ENCODE peak calls at places on chromosomes 16 and 17, in six cellular contexts. L is EH; S is fibroblast of lung; C is tibial artery; R is effector memory CD4-positive, alpha-beta T cell; H is breast epithelium. W is an unnamed sample.
A peak's percentile ranks its signal among the peaks of the same experiment; 100 is the strongest.

GRCh38 chr17:67111327-67111726 is 67.0 kb downstream of the CACNG1 start:
- DNase-seq in L (no peak), S (no peak), C (no peak), R (no peak), H (no peak), W (no peak)

GRCh38 chr16:74999683-75000480 is 1.1 kb downstream of the ZNRF1 start:
- DNase-seq in L (peak; percentile 65), S (no peak), C (peak; percentile 70), R (peak; percentile 47), H (peak; percentile 48), W (no peak)

GRCh38 chr17:46777943-46778915 is 40.3 kb downstream of the WNT3 start:
- DNase-seq in L (peak; percentile 41), S (no peak), C (no peak), R (no peak), H (no peak), W (no peak)

GRCh38 chr16:57544129-57544653 is 1.7 kb downstream of the ADGRG5 start:
- DNase-seq in L (no peak), S (no peak), C (peak; percentile 60), R (no peak), H (peak; percentile 16), W (no peak)

GRCh38 chr17:4498461-4499397 is at the start of gene SPNS2:
- DNase-seq in L (peak; percentile 45), S (peak; percentile 12), C (peak; percentile 78), R (peak; percentile 34), H (no peak), W (no peak)

GRCh38 chr17:53646835-53647234 is 175.9 kb upstream of the KIF2B start:
- DNase-seq in L (no peak), S (no peak), C (no peak), R (no peak), H (no peak), W (no peak)

GRCh38 chr16:29898786-29899515 is 399 bp downstream of the SEZ6L2 start:
- DNase-seq in L (no peak), S (no peak), C (no peak), R (no peak), H (no peak), W (no peak)

GRCh38 chr16:72877374-72878028 is 170.4 kb downstream of the ZFHX3 start:
- DNase-seq in L (peak; percentile 97), S (peak; percentile 69), C (peak; percentile 64), R (no peak), H (no peak), W (no peak)

GRCh38 chr16:2026461-2027023 is at the start of gene NHERF2:
- DNase-seq in L (peak; percentile 52), S (no peak), C (no peak), R (no peak), H (no peak), W (peak; percentile 85)

GRCh38 chr17:73057196-73057595 is 35.3 kb downstream of the SLC39A11 start:
- DNase-seq in L (no peak), S (no peak), C (no peak), R (no peak), H (no peak), W (no peak)

GRCh38 chr16:3214904-3215600 is 19.9 kb downstream of the ZNF200 start:
- DNase-seq in L (peak; percentile 28), S (no peak), C (no peak), R (peak; percentile 11), H (no peak), W (no peak)

GRCh38 chr17:78338860-78339259 is 21.0 kb downstream of the SOCS3 start:
- DNase-seq in L (no peak), S (no peak), C (no peak), R (no peak), H (no peak), W (no peak)

GRCh38 chr16:23611936-23612335 is 15.8 kb upstream of the NDUFAB1 start:
- DNase-seq in L (peak; percentile 3), S (no peak), C (no peak), R (no peak), H (no peak), W (no peak)

GRCh38 chr16:3963886-3964685 is 83.6 kb upstream of the CREBBP start:
- DNase-seq in L (no peak), S (no peak), C (no peak), R (no peak), H (no peak), W (no peak)

GRCh38 chr17:50225693-50226092 is 24.3 kb upstream of the COL1A1 start:
- DNase-seq in L (no peak), S (no peak), C (no peak), R (no peak), H (no peak), W (no peak)

GRCh38 chr16:82439678-82440293 is 187.0 kb upstream of the CDH13 start:
- DNase-seq in L (peak; percentile 28), S (no peak), C (no peak), R (no peak), H (no peak), W (peak; percentile 36)

GRCh38 chr17:7833795-7834553 is at the start of gene KDM6B:
- DNase-seq in L (peak; percentile 92), S (peak; percentile 88), C (peak; percentile 97), R (peak; percentile 85), H (peak; percentile 93), W (peak; percentile 94)

GRCh38 chr16:80034948-80035700 is 434.6 kb upstream of the MAF start:
- DNase-seq in L (no peak), S (no peak), C (no peak), R (no peak), H (no peak), W (no peak)

GRCh38 chr17:48261297-48261880 is 153.8 kb downstream of the SNX11 start:
- DNase-seq in L (peak; percentile 19), S (peak; percentile 20), C (no peak), R (no peak), H (no peak), W (no peak)

GRCh38 chr16:85372627-85373372 is 240.3 kb upstream of the GSE1 start:
- DNase-seq in L (peak; percentile 88), S (peak; percentile 63), C (peak; percentile 90), R (no peak), H (no peak), W (no peak)

GRCh38 chr17:81966343-81967243 is 5.6 kb upstream of the NOTUM start:
- DNase-seq in L (no peak), S (peak; percentile 90), C (no peak), R (no peak), H (no peak), W (no peak)

GRCh38 chr17:44221072-44221861 is 1.8 kb upstream of the UBTF start:
- DNase-seq in L (peak; percentile 86), S (peak; percentile 83), C (peak; percentile 90), R (peak; percentile 51), H (peak; percentile 53), W (peak; percentile 90)

GRCh38 chr17:15409721-15410247 is 57.6 kb downstream of the CDRT4 start:
- DNase-seq in L (peak; percentile 97), S (peak; percentile 97), C (peak; percentile 82), R (no peak), H (peak; percentile 82), W (no peak)

GRCh38 chr16:3188925-3189825 is 1.2 kb downstream of the OR1F1 start:
- DNase-seq in L (peak; percentile 75), S (peak; percentile 60), C (no peak), R (no peak), H (no peak), W (no peak)

W was measured in osteocyte.